ENCODE peak calls at places on chromosome 17, in four cellular contexts. One of them, this sample, is unnamed.

GRCh38 chr17:20944014-20944905 is 98.6 kb downstream of the USP22 start:
- DNase-seq in AG04450: no peak
- DNase-seq in astrocyte of the spinal cord: no peak
- DNase-seq in progenitor cell of endocrine pancreas: peak
- DNase-seq in this sample: peak

GRCh38 chr17:4948997-4949320 is 629 bp upstream of the PFN1 start:
- DNase-seq in AG04450: no peak
- DNase-seq in astrocyte of the spinal cord: peak
- DNase-seq in progenitor cell of endocrine pancreas: peak
- DNase-seq in this sample: peak

GRCh38 chr17:283911-284675 is 68.5 kb downstream of the RPH3AL start:
- DNase-seq in AG04450: no peak
- DNase-seq in astrocyte of the spinal cord: no peak
- DNase-seq in progenitor cell of endocrine pancreas: no peak
- DNase-seq in this sample: no peak

GRCh38 chr17:69501591-69502468 is 87.3 kb downstream of the MAP2K6 start:
- DNase-seq in AG04450: peak
- DNase-seq in astrocyte of the spinal cord: peak
- DNase-seq in progenitor cell of endocrine pancreas: peak
- DNase-seq in this sample: peak

GRCh38 chr17:66271512-66271911 is 30.9 kb upstream of the PRKCA start:
- DNase-seq in AG04450: no peak
- DNase-seq in astrocyte of the spinal cord: no peak
- DNase-seq in progenitor cell of endocrine pancreas: no peak
- DNase-seq in this sample: no peak

GRCh38 chr17:58364270-58364942 is 12.4 kb upstream of the SUPT4H1 start:
- DNase-seq in AG04450: no peak
- DNase-seq in astrocyte of the spinal cord: no peak
- DNase-seq in progenitor cell of endocrine pancreas: no peak
- DNase-seq in this sample: no peak

GRCh38 chr17:13393841-13394710 is 207.7 kb downstream of the HS3ST3A1 start:
- DNase-seq in AG04450: peak
- DNase-seq in astrocyte of the spinal cord: peak
- DNase-seq in progenitor cell of endocrine pancreas: no peak
- DNase-seq in this sample: no peak

GRCh38 chr17:56667925-56668324 is 74.4 kb downstream of the NOG start:
- DNase-seq in AG04450: no peak
- DNase-seq in astrocyte of the spinal cord: no peak
- DNase-seq in progenitor cell of endocrine pancreas: no peak
- DNase-seq in this sample: no peak

GRCh38 chr17:18261146-18261515 is 669 bp downstream of the MIEF2 start:
- DNase-seq in AG04450: no peak
- DNase-seq in astrocyte of the spinal cord: peak
- DNase-seq in progenitor cell of endocrine pancreas: no peak
- DNase-seq in this sample: peak

GRCh38 chr17:65027305-65027704 is 29.2 kb downstream of the GNA13 start:
- DNase-seq in AG04450: no peak
- DNase-seq in astrocyte of the spinal cord: peak
- DNase-seq in progenitor cell of endocrine pancreas: no peak
- DNase-seq in this sample: peak

GRCh38 chr17:67711916-67712315 is 5.8 kb upstream of the NOL11 start:
- DNase-seq in AG04450: no peak
- DNase-seq in astrocyte of the spinal cord: no peak
- DNase-seq in progenitor cell of endocrine pancreas: no peak
- DNase-seq in this sample: no peak

GRCh38 chr17:27989046-27989445 is 53.4 kb upstream of the NLK start:
- DNase-seq in AG04450: no peak
- DNase-seq in astrocyte of the spinal cord: no peak
- DNase-seq in progenitor cell of endocrine pancreas: no peak
- DNase-seq in this sample: no peak

GRCh38 chr17:75430159-75430748 is 24.8 kb upstream of the GRB2 start:
- DNase-seq in AG04450: no peak
- DNase-seq in astrocyte of the spinal cord: peak
- DNase-seq in progenitor cell of endocrine pancreas: peak
- DNase-seq in this sample: no peak

GRCh38 chr17:57587201-57587870 is 157.8 kb downstream of the CCDC182 start:
- DNase-seq in AG04450: no peak
- DNase-seq in astrocyte of the spinal cord: no peak
- DNase-seq in progenitor cell of endocrine pancreas: no peak
- DNase-seq in this sample: no peak

GRCh38 chr17:71117461-71117860 is 948.1 kb downstream of the KCNJ2 start:
- DNase-seq in AG04450: no peak
- DNase-seq in astrocyte of the spinal cord: peak
- DNase-seq in progenitor cell of endocrine pancreas: no peak
- DNase-seq in this sample: no peak

GRCh38 chr17:71114911-71115668 is 945.8 kb downstream of the KCNJ2 start:
- DNase-seq in AG04450: no peak
- DNase-seq in astrocyte of the spinal cord: no peak
- DNase-seq in progenitor cell of endocrine pancreas: no peak
- DNase-seq in this sample: no peak

GRCh38 chr17:71115669-71115972 is 946.3 kb downstream of the KCNJ2 start:
- DNase-seq in AG04450: no peak
- DNase-seq in astrocyte of the spinal cord: no peak
- DNase-seq in progenitor cell of endocrine pancreas: no peak
- DNase-seq in this sample: no peak

DNA sequence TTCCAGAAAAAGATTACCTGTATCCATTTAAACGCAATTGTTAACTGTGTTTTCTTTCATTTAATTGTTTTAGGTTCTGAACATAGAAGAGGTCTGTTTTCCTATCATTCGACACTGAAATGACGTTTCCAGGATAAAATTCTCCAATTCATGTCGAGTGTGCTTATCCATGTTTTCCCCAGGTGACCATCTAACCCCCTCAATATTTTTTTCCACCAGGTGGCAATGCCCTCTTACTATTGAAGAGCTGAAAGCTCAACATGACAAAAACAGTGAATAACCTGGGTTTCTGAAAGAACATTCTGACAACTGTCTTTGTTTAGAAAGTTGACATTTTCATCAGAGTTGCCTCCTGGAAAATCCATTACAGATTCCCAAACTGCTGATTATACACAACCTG is 948.7 kb downstream of the KCNJ2 start:
- DNase-seq in AG04450: no peak
- DNase-seq in astrocyte of the spinal cord: peak
- DNase-seq in progenitor cell of endocrine pancreas: no peak
- DNase-seq in this sample: no peak
- TF ChIP-seq CTCF in AG04450: peak
- TF ChIP-seq CTCF in astrocyte of the spinal cord: peak
- TF ChIP-seq CTCF in progenitor cell of endocrine pancreas: peak
- TF ChIP-seq CTCF in this sample: no peak

GRCh38 chr17:31508310-31509094 is 117.0 kb downstream of the RAB11FIP4 start:
- DNase-seq in AG04450: no peak
- DNase-seq in astrocyte of the spinal cord: no peak
- DNase-seq in progenitor cell of endocrine pancreas: no peak
- DNase-seq in this sample: peak
- TF ChIP-seq CTCF in AG04450: peak
- TF ChIP-seq CTCF in astrocyte of the spinal cord: peak
- TF ChIP-seq CTCF in progenitor cell of endocrine pancreas: peak
- TF ChIP-seq CTCF in this sample: peak

DNA sequence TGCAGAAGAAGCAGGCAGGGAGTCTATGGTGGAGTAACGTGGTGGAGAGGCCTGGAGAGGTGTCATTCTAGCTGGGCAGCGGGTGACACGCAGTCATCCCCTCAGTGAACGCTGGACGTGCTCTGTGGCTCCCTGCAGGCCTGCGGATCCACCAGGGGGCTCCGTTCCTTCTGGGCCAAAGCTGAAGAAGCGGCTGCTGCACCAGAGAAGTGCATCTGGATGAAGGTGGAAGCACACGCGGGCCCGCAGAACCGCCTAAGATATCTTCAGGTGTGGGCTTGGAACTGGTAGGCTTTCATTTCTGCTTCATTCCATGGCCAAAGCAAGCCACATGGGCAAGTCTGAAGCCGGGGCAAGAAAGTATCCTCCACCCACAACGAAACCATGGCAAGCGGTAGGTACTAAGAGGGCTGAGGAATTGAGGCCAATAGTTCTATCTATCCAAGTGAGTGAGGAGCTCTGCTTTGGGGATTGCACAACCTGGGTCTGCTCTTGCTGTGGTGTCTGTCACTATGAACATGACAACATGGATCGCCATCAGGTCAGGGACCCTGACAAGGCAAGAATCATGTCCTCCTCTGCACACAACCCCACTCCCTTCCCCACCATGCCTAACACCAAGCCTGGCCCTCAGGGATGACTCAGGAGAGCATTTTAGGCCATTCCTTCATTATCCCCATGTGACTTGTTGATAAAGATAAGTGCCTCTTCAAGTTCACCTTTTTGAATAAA is 78.9 kb upstream of the FBXO47 start:
- DNase-seq in AG04450: no peak
- DNase-seq in astrocyte of the spinal cord: no peak
- DNase-seq in progenitor cell of endocrine pancreas: no peak
- DNase-seq in this sample: no peak
- TF ChIP-seq CTCF in AG04450: no peak
- TF ChIP-seq CTCF in astrocyte of the spinal cord: no peak
- TF ChIP-seq CTCF in progenitor cell of endocrine pancreas: no peak
- TF ChIP-seq CTCF in this sample: no peak

DNA sequence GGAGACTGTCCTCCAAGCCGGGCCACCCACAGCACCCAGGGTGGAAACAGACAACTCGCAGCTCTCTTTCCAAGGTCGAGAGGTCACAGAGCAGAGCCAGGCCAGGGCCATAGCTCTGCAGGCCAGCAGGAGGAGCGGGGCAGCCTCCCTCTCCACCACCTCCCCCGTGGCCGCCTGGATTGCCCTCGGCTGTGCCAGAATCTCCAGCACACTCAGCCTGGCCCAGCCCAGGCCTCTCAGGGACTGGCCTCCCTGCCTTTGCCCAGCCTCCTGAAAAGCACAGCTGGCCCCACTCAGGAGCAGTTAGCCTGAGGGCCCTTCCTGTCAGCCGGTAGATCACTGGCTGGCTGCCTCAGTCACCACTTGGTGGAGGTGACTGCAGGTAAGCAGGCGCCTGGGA is 85.8 kb upstream of the SEC14L1 start:
- DNase-seq in AG04450: no peak
- DNase-seq in astrocyte of the spinal cord: no peak
- DNase-seq in progenitor cell of endocrine pancreas: no peak
- DNase-seq in this sample: no peak
- TF ChIP-seq CTCF in AG04450: no peak
- TF ChIP-seq CTCF in astrocyte of the spinal cord: no peak
- TF ChIP-seq CTCF in progenitor cell of endocrine pancreas: no peak
- TF ChIP-seq CTCF in this sample: no peak

GRCh38 chr17:35773129-35773528 is 12.4 kb downstream of the C17orf50 start:
- DNase-seq in AG04450: no peak
- DNase-seq in astrocyte of the spinal cord: no peak
- DNase-seq in progenitor cell of endocrine pancreas: no peak
- DNase-seq in this sample: no peak

GRCh38 chr17:35766489-35766877 is 5.8 kb downstream of the C17orf50 start:
- DNase-seq in AG04450: no peak
- DNase-seq in astrocyte of the spinal cord: no peak
- DNase-seq in progenitor cell of endocrine pancreas: no peak
- DNase-seq in this sample: no peak

GRCh38 chr17:35768796-35769195 is 8.1 kb downstream of the C17orf50 start:
- DNase-seq in AG04450: no peak
- DNase-seq in astrocyte of the spinal cord: no peak
- DNase-seq in progenitor cell of endocrine pancreas: no peak
- DNase-seq in this sample: no peak

GRCh38 chr17:35766903-35767510 is 6.3 kb downstream of the C17orf50 start:
- DNase-seq in AG04450: no peak
- DNase-seq in astrocyte of the spinal cord: peak
- DNase-seq in progenitor cell of endocrine pancreas: no peak
- DNase-seq in this sample: peak

DNA sequence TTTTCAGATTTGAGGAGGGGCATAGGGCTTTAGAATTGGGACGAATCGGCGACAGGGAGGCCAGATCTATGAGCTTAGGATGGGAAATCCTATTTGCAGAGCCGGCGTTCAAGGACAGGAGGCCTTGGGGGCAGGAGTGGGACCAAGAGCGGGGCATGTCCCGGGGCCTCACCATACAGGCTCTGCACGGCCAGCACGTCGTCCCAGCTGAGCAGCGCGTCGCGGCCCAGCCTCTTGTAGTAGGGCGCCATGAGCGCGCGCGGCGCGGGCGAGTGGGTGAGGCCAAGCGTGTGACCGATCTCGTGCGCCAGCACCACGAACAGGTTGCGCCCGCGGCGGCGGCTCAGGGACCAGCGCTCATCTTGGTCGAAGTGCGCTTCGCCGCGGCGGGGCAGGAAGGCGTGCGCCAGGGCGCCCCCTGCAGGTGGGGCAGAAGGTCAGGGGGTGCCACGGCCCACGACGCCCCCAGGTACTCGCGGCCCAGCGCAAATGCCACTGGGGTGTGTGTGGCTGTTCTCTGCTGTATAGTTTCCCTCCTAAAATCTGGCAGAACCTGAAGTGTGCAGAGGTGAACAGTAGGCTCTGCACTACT is 9.3 kb downstream of the C17orf50 start:
- DNase-seq in AG04450: no peak
- DNase-seq in astrocyte of the spinal cord: no peak
- DNase-seq in progenitor cell of endocrine pancreas: no peak
- DNase-seq in this sample: no peak
- TF ChIP-seq CTCF in AG04450: peak
- TF ChIP-seq CTCF in astrocyte of the spinal cord: peak
- TF ChIP-seq CTCF in progenitor cell of endocrine pancreas: no peak
- TF ChIP-seq CTCF in this sample: no peak

GRCh38 chr17:3590231-3590630 is 19.0 kb downstream of the TRPV1 start:
- DNase-seq in AG04450: no peak
- DNase-seq in astrocyte of the spinal cord: no peak
- DNase-seq in progenitor cell of endocrine pancreas: no peak
- DNase-seq in this sample: no peak

GRCh38 chr17:3594056-3594810 is 15.0 kb downstream of the TRPV1 start:
- DNase-seq in AG04450: peak
- DNase-seq in astrocyte of the spinal cord: peak
- DNase-seq in progenitor cell of endocrine pancreas: no peak
- DNase-seq in this sample: no peak

GRCh38 chr17:3593384-3593783 is 15.8 kb downstream of the TRPV1 start:
- DNase-seq in AG04450: no peak
- DNase-seq in astrocyte of the spinal cord: no peak
- DNase-seq in progenitor cell of endocrine pancreas: no peak
- DNase-seq in this sample: no peak

GRCh38 chr17:3590768-3591167 is 18.4 kb downstream of the TRPV1 start:
- DNase-seq in AG04450: no peak
- DNase-seq in astrocyte of the spinal cord: no peak
- DNase-seq in progenitor cell of endocrine pancreas: no peak
- DNase-seq in this sample: no peak

GRCh38 chr17:3592216-3592860 is 16.9 kb downstream of the TRPV1 start:
- DNase-seq in AG04450: no peak
- DNase-seq in astrocyte of the spinal cord: no peak
- DNase-seq in progenitor cell of endocrine pancreas: no peak
- DNase-seq in this sample: no peak
- TF ChIP-seq CTCF in AG04450: no peak
- TF ChIP-seq CTCF in astrocyte of the spinal cord: no peak
- TF ChIP-seq CTCF in progenitor cell of endocrine pancreas: no peak
- TF ChIP-seq CTCF in this sample: no peak

GRCh38 chr17:73478768-73479424 is 165.3 kb downstream of the SDK2 start:
- DNase-seq in AG04450: no peak
- DNase-seq in astrocyte of the spinal cord: no peak
- DNase-seq in progenitor cell of endocrine pancreas: no peak
- DNase-seq in this sample: no peak
- TF ChIP-seq CTCF in AG04450: no peak
- TF ChIP-seq CTCF in astrocyte of the spinal cord: no peak
- TF ChIP-seq CTCF in progenitor cell of endocrine pancreas: peak
- TF ChIP-seq CTCF in this sample: no peak

GRCh38 chr17:45108595-45109521 is 23.5 kb downstream of the PLCD3 start:
- DNase-seq in AG04450: no peak
- DNase-seq in astrocyte of the spinal cord: no peak
- DNase-seq in progenitor cell of endocrine pancreas: no peak
- DNase-seq in this sample: no peak
- TF ChIP-seq CTCF in AG04450: peak
- TF ChIP-seq CTCF in astrocyte of the spinal cord: peak
- TF ChIP-seq CTCF in progenitor cell of endocrine pancreas: no peak
- TF ChIP-seq CTCF in this sample: no peak

This sample was measured in GM10248.